ENCODE peak calls at places on chromosomes 4 and X, in six cellular contexts. E is kidney, T is choroid plexus epithelial cell, I is IMR-90, Y is lower lobe of right lung, V is activated B cell treated with CpG ODN at 0.5 μM for 24 hours. C is an unnamed sample.

GRCh38 chrX:119236599-119237525 is 777 bp downstream of the PGRMC1 start:
- DNase-seq in E (peak), T (peak), I (peak), Y (peak), V (no peak), C (peak)

GRCh38 chr4:15799703-15800102 is 21.6 kb downstream of the CD38 start:
- DNase-seq in E (no peak), T (no peak), I (no peak), Y (no peak), V (no peak), C (no peak)

GRCh38 chrX:152170621-152171020 is 32.2 kb upstream of the MAGEA10 start:
- DNase-seq in E (no peak), T (peak), I (no peak), Y (no peak), V (no peak), C (no peak)

GRCh38 chr4:176271749-176272148 is 2.7 kb upstream of the ASB5 start:
- DNase-seq in E (no peak), T (peak), I (peak), Y (no peak), V (no peak), C (no peak)

GRCh38 chr4:130760246-130760645 is 1664.3 kb downstream of the C4orf33 start:
- DNase-seq in E (no peak), T (no peak), I (no peak), Y (no peak), V (no peak), C (no peak)

GRCh38 chrX:11337292-11338009 is 44.2 kb downstream of the AMELX start:
- DNase-seq in E (no peak), T (no peak), I (no peak), Y (no peak), V (no peak), C (no peak)

GRCh38 chrX:40501456-40501855 is 79.3 kb upstream of the ATP6AP2 start:
- DNase-seq in E (no peak), T (no peak), I (no peak), Y (no peak), V (no peak), C (no peak)

GRCh38 chr4:1202526-1203378 is 30.4 kb upstream of the SPON2 start:
- DNase-seq in E (peak), T (no peak), I (no peak), Y (no peak), V (peak), C (peak)

GRCh38 chr4:80989921-80990544 is 40.5 kb upstream of the BMP3 start:
- DNase-seq in E (no peak), T (peak), I (peak), Y (no peak), V (no peak), C (no peak)

GRCh38 chr4:185128272-185129119 is 14.6 kb upstream of the SLC25A4 start:
- DNase-seq in E (peak), T (peak), I (no peak), Y (peak), V (peak), C (peak)

GRCh38 chr4:120055167-120055566 is 11.5 kb downstream of the MAD2L1 start:
- DNase-seq in E (no peak), T (peak), I (no peak), Y (no peak), V (no peak), C (no peak)

GRCh38 chr4:120052840-120053239 is 13.8 kb downstream of the MAD2L1 start:
- DNase-seq in E (no peak), T (peak), I (peak), Y (peak), V (no peak), C (no peak)

GRCh38 chr4:120055795-120056194 is 10.9 kb downstream of the MAD2L1 start:
- DNase-seq in E (no peak), T (no peak), I (no peak), Y (no peak), V (no peak), C (no peak)

GRCh38 chr4:120053916-120054315 is 12.7 kb downstream of the MAD2L1 start:
- DNase-seq in E (no peak), T (no peak), I (no peak), Y (no peak), V (no peak), C (no peak)

DNA sequence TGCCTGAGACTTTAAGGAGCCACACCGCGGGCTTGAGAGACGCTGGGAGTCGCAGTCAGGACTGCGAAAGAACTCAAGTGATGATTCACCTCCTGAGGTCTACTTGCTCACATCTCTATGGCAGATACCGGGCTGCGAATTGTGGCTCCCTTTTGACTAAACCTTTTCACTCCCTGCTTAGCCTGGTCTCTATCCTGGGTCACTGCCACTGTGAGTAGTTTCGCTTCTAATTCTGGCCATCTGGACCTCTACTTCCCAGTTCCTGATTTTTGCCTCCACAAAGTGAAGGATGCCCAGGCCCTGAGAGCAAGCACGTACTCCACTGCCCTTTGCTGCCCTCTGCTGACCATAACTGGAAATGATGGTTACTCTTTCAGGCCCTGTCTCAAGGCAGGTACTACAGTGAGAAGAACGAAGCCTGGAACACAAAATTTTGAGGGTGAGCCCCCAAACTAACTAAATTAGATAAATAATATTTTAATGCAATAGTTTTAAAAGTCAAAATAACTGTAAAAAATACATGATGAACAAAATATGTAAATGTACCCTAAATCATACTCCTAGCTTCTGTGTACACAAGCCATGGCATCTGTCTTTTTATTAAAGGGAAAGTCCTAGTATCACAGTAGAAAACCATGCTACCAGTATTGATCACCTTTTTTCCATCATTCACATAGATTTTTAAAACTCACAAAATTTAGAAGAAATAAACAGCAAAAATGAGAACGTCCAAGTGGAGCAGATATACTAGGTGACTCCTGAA is 16.7 kb downstream of the MAD2L1 start:
- DNase-seq in E (peak), T (peak), I (peak), Y (peak), V (peak), C (no peak)
- TF ChIP-seq CTCF in E (peak), T (peak), I (peak), Y (peak), V (peak), C (peak)

GRCh38 chr4:128159967-128160366 is 98.9 kb downstream of the LARP1B start:
- DNase-seq in E (no peak), T (peak), I (peak), Y (no peak), V (no peak), C (no peak)
- TF ChIP-seq CTCF in E (no peak), T (peak), I (no peak), Y (no peak), V (no peak), C (no peak)

GRCh38 chr4:5098176-5098575 is 46.9 kb downstream of the STK32B start:
- DNase-seq in E (no peak), T (no peak), I (peak), Y (no peak), V (no peak), C (no peak)
- TF ChIP-seq CTCF in E (no peak), T (no peak), I (no peak), Y (no peak), V (no peak), C (no peak)

GRCh38 chr4:139774759-139775487 is 109.3 kb downstream of the MGST2 start:
- DNase-seq in E (no peak), T (no peak), I (no peak), Y (no peak), V (no peak), C (no peak)
- TF ChIP-seq CTCF in E (no peak), T (no peak), I (no peak), Y (no peak), V (no peak), C (no peak)

DNA sequence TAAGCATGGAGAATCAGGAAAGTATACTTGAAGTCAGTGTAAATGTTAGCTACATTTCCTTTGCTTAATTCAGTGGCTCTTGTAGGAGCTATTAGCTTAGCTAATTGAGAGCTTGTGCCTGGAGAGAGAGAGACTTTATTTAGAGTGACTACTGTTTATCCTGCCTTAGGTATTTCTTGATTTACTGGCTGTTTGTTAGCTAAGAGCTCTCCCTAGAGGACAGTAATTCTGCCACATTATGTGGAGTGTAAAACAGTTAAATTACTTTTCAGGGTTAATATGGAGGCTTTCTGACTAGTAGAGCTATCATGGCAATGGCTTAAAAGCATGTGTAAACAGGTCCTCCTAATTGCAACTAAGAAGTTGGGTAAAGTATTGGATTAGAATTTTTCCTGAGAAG is 306.5 kb upstream of the TECRL start:
- DNase-seq in E (no peak), T (no peak), I (no peak), Y (no peak), V (no peak), C (no peak)
- TF ChIP-seq CTCF in E (no peak), T (no peak), I (no peak), Y (no peak), V (no peak), C (no peak)

GRCh38 chr4:71356924-71357663 is 18.3 kb downstream of the SLC4A4 start:
- DNase-seq in E (no peak), T (no peak), I (no peak), Y (no peak), V (no peak), C (no peak)
- TF ChIP-seq CTCF in E (no peak), T (no peak), I (no peak), Y (no peak), V (no peak), C (no peak)